ENCODE peak calls at places on chromosomes 16 and 17, in five cellular contexts. R is H1, Z is stomach, B is SK-N-SH, D is GM12878. E is an unnamed sample.
A peak's percentile ranks its signal among the peaks of the same experiment; 100 is the strongest.

GRCh38 chr17:13940858-13941665 is 128.2 kb upstream of the COX10 start:
- DNase-seq in R (no peak), Z (no peak), B (no peak), D (no peak), E (no peak)

GRCh38 chr17:67003231-67003630 is 38.7 kb downstream of the CACNG4 start:
- DNase-seq in R (no peak), Z (no peak), B (no peak), D (no peak), E (no peak)

GRCh38 chr16:16008666-16009065 is 59.2 kb downstream of the ABCC1 start:
- DNase-seq in R (no peak), Z (no peak), B (no peak), D (no peak), E (no peak)

GRCh38 chr17:69320210-69320907 is 6.6 kb downstream of the ABCA5 start:
- DNase-seq in R (no peak), Z (no peak), B (no peak), D (no peak), E (no peak)

GRCh38 chr17:45833826-45834439 is 10.7 kb upstream of the SPPL2C start:
- DNase-seq in R (no peak), Z (no peak), B (no peak), D (no peak), E (no peak)

GRCh38 chr17:65850486-65850885 is 289.0 kb upstream of the AXIN2 start:
- DNase-seq in R (no peak), Z (no peak), B (no peak), D (peak; percentile 19), E (no peak)

GRCh38 chr16:4797805-4798252 is 2.7 kb downstream of the SMIM22 start:
- DNase-seq in R (no peak), Z (no peak), B (no peak), D (no peak), E (no peak)

GRCh38 chr17:67221062-67221998 is 23.7 kb downstream of the HELZ start:
- DNase-seq in R (no peak), Z (no peak), B (peak; percentile 56), D (no peak), E (no peak)

GRCh38 chr16:23801387-23801786 is 34.4 kb upstream of the PRKCB start:
- DNase-seq in R (peak; percentile 89), Z (peak; percentile 85), B (peak; percentile 63), D (no peak), E (peak; percentile 90)

GRCh38 chr16:88810868-88811599 is 694 bp downstream of the APRT start:
- DNase-seq in R (no peak), Z (peak; percentile 72), B (peak; percentile 88), D (no peak), E (peak; percentile 79)

GRCh38 chr17:57521606-57522435 is 223.3 kb downstream of the CCDC182 start:
- DNase-seq in R (no peak), Z (no peak), B (no peak), D (no peak), E (no peak)

GRCh38 chr17:6753006-6753445 is 2.8 kb upstream of the XAF1 start:
- DNase-seq in R (no peak), Z (no peak), B (no peak), D (no peak), E (peak; percentile 31)

GRCh38 chr17:246226-246625 is 64.8 kb upstream of the DOC2B start:
- DNase-seq in R (no peak), Z (no peak), B (no peak), D (no peak), E (peak; percentile 45)

GRCh38 chr16:3118204-3118790 is 5.9 kb downstream of the ZNF205 start:
- DNase-seq in R (no peak), Z (no peak), B (no peak), D (no peak), E (no peak)

GRCh38 chr16:69187891-69188451 is 1.0 kb downstream of the SNTB2 start:
- DNase-seq in R (no peak), Z (peak; percentile 43), B (no peak), D (no peak), E (peak; percentile 47)

GRCh38 chr17:16428098-16428882 is 12.9 kb downstream of the TRPV2 start:
- DNase-seq in R (peak; percentile 44), Z (peak; percentile 73), B (peak; percentile 86), D (no peak), E (peak; percentile 67)

GRCh38 chr17:79519601-79520000 is 91.2 kb downstream of the RBFOX3 start:
- DNase-seq in R (no peak), Z (no peak), B (no peak), D (no peak), E (no peak)

GRCh38 chr16:74657873-74658642 is 8.6 kb downstream of the RFWD3 start:
- DNase-seq in R (no peak), Z (no peak), B (no peak), D (no peak), E (no peak)

GRCh38 chr16:48231675-48232214 is 12.4 kb upstream of the LONP2 start:
- DNase-seq in R (peak; percentile 61), Z (peak; percentile 44), B (peak; percentile 45), D (no peak), E (peak; percentile 30)

GRCh38 chr16:54938351-54939346 is 8.0 kb downstream of the IRX5 start:
- DNase-seq in R (peak; percentile 71), Z (no peak), B (no peak), D (no peak), E (no peak)

GRCh38 chr17:79716183-79716797 is 14.5 kb upstream of the ENPP7 start:
- DNase-seq in R (no peak), Z (no peak), B (peak; percentile 55), D (no peak), E (no peak)

GRCh38 chr17:76791053-76791980 is 53.4 kb downstream of the MFSD11 start:
- DNase-seq in R (no peak), Z (peak; percentile 27), B (peak; percentile 62), D (peak; percentile 33), E (peak; percentile 63)

DNA sequence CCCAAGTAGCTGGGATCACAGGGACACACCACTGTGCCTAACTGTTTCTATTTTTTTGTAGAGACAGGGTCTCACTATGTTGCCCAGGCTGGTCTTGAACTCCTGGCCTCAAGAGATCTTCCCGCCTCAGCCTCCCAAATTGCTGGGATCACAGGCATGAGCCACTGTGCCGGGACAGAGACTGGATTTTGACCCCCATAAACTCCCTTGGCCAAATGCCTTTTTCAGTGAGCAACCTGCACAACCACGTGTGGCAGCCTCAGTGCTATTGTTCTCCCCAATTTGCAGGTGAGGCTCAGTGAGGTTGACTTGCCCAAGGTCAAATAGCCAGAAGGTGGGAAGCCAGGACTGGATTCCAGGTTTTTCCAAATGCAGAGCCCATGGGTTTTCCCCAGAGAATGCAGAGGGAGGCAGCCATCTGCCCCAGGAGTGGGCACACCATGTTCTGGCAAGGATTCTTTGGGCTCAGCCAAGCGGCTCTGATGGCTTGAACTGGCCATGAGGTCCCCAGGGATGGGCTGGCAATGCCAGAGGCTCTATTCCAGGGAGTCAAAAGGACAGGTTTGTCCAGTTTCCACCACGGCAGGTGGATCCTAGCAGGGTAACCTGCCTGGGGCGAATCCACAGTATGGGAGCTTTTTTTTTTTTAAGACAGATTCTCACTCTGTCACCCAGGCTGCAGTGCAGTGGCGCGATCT is 1.8 kb downstream of the IL27 start:
- DNase-seq in R (no peak), Z (no peak), B (no peak), D (no peak), E (no peak)
- TF ChIP-seq EP300 in R (no peak), Z (no peak), B (no peak), D (no peak), E (no peak)

DNA sequence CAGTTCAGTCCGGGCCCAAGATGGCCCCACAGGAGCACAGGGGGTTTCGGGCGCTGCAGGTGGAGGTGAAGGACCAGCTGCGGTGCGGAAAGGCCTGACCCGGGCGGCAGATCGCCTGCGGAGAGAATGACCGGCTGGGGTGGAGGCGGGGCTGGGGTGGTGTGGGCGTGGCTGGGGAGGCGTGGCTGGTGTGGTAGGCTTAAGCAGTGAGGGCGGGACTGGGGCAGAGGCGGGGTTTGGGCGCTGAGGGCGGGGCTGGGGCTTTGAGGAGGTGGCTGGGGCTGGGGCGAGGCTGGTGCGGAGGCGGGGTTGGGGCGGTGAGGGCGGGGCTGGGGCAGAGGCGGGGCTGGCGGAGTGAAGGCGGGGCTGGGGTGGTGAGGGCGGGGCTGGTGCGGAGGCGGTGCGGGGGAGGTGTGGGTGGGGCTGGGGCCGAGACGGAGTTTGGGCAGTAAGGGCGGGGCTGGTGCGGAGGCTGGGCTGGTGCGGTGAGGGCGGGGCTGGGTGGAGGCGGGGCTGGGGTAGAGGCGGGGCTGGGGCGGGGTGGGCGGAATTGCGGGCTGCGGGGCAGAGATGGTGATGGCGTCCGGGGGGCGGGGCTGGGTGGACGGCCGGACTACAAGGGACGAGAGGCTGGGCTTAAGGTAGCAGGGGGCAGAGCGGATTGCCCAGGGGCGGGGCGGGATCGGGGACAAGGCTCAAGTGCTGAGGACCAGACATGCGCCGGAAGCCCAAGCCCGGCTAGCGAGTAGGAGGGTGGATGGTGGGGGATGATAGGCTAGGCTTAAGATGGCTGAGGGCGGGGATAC is 9.9 kb upstream of the GSDMA start:
- DNase-seq in R (peak; percentile 97), Z (peak; percentile 99), B (peak; percentile 98), D (peak; percentile 79), E (peak; percentile 99)
- TF ChIP-seq POLR2AphosphoS5 in R (peak; percentile 41), Z (peak; percentile 24), B (peak; percentile 65), D (no peak), E (peak; percentile 47)

DNA sequence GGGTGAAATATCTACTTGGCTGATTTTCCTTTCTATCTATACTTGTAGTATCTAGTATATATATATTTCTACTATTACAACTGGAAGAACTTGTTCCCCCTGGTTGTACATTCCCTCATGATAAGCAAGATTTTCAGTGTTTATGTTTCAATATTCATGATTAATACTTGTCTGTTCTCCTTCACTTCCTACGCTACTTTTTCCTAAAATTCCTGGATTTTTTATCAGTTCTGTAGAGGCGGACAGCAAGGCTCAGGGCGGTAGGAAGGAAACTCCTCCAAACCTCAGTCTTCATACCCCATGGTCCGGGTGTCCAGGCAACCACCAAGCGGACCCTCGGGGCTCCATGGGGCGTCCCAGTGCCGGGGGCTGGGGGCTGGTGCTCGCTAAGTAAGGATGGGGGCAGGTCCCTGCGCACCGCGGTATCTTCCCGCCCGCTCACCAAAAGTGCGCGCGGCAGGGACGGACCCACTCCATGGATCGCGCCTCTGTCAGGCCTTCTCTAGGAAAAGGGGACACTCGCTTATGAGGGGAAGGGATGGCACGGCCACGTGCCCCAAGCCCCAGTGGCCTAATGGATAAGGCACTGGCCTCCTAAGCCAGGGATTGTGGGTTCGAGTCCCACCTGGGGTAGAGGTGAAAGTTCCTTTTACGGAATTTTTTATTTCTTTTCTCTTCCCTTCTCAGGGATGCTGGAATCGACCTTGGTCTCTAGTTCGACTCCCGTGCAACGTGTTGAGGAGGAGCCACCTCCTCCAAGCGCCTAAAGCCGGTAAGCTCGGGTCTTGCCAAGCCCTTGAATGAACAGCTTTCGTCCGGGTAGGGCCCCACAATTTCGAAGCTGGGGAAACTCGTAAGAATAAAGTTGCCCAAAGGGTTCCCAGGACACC is 13.2 kb downstream of the ATP5PD start:
- DNase-seq in R (peak; percentile 100), Z (peak; percentile 90), B (peak; percentile 90), D (peak; percentile 83), E (peak; percentile 93)
- TF ChIP-seq EP300 in R (no peak), Z (no peak), B (no peak), D (no peak), E (no peak)

DNA sequence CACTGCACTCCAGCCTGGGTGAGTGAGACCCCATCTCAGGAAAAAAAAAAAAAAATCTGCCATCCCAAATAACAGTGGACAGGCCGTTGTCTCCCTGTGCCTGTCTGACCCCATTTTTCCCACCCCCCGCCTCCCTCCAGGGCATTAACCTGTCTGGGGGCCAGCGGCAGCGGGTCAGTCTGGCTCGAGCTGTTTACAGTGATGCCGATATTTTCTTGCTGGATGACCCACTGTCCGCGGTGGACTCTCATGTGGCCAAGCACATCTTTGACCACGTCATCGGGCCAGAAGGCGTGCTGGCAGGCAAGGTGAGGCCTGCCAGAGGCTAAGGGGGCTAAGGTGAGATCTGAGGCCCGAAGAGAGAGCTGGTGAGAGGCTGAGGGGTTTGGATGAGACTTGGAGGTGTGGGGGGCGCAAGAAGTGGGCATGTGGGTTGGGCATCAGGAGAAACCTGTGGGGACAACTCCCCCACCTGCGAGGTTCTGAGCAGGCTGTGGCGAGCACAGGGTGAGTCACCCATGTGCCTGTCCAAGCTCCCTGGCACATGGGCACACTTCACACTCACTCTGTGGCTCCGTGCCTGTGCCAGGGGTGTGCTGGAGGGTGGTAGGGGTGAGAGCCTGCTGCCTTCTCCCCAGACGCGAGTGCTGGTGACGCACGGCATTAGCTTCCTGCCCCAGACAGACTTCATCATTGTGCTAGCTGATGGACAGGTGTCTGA is 34.7 kb downstream of the ANKRD40 start:
- DNase-seq in R (no peak), Z (no peak), B (no peak), D (no peak), E (no peak)
- TF ChIP-seq POLR2AphosphoS5 in R (no peak), Z (no peak), B (no peak), D (no peak), E (no peak)

E was measured in transverse colon.